ENCODE peak calls at places on chromosomes 4 and X, in nine cellular contexts. V is activated T-helper 1 cell treated with anti-CD3 and anti-CD28 coated beads, Interleukin-2, amount 50 U/mL, for 16 hours; N is thyroid gland; G is activated T-cell treated with anti-CD3 and anti-CD28 coated beads, Interleukin-2, amount 50 U/mL, for 48 hours; P is CD4-positive, alpha-beta T cell; F is M059J; T is endothelial cell; W is EL; J is astrocyte. M is an unnamed sample.

GRCh38 chrX:41421071-41421729 is 25.9 kb upstream of the NYX start:
- DNase-seq in N (no peak), V (no peak), F (no peak), W (no peak), G (no peak), P (no peak), J (no peak), T (no peak), M (no peak)

GRCh38 chr4:185128272-185129119 is 14.6 kb upstream of the SLC25A4 start:
- DNase-seq in P (peak), T (peak), J (peak), W (peak), F (no peak), G (peak), V (no peak), N (peak), M (no peak)

GRCh38 chrX:108736509-108737479 is at the start of gene IRS4:
- DNase-seq in G (no peak), W (peak), P (no peak), N (peak), J (no peak), T (peak), V (no peak), F (peak), M (no peak)

GRCh38 chr4:139972305-139972704 is 181.7 kb downstream of the MAML3 start:
- DNase-seq in J (no peak), F (peak), P (no peak), T (no peak), V (no peak), W (no peak), G (no peak), N (no peak), M (no peak)

GRCh38 chr4:141654098-141654497 is 17.7 kb downstream of the IL15 start:
- DNase-seq in W (peak), F (peak), G (no peak), V (no peak), T (peak), P (no peak), J (peak), N (peak), M (no peak)

GRCh38 chrX:154516655-154517100 is 646 bp upstream of the FAM3A start:
- DNase-seq in J (peak), N (peak), W (no peak), T (no peak), F (no peak), G (no peak), V (no peak), P (no peak), M (peak)

GRCh38 chrX:48606091-48606490 is 8.8 kb downstream of the WDR13 start:
- DNase-seq in F (no peak), P (no peak), W (no peak), N (no peak), G (no peak), V (no peak), J (no peak), T (no peak), M (no peak)

GRCh38 chrX:123860506-123860840 is 620 bp downstream of the XIAP start:
- DNase-seq in F (peak), J (no peak), P (no peak), N (no peak), W (peak), T (no peak), G (no peak), V (no peak), M (peak)

GRCh38 chr4:119025916-119026661 is 109.5 kb upstream of the MYOZ2 start:
- DNase-seq in G (no peak), P (no peak), W (peak), V (no peak), J (peak), T (no peak), N (no peak), F (peak), M (no peak)

GRCh38 chr4:106063009-106063408 is 167.7 kb downstream of the NPNT start:
- DNase-seq in W (peak), P (no peak), N (no peak), G (no peak), F (peak), T (no peak), J (peak), V (no peak), M (no peak)